ENCODE peak calls at places on chromosomes 2 and 18, in seven cellular contexts. I is HEK293T, L is WTC11, T is HCT116, V is H1, O is HepG2, X is GM12878. D is an unnamed sample.

GRCh38 chr2:47483191-47483590 is 80.2 kb downstream of the MSH2 start:
- DNase-seq in I (no peak), L (no peak), T (no peak), V (no peak), O (no peak), X (no peak), D (no peak)

GRCh38 chr18:59123588-59124369 is 15.9 kb upstream of the SEC11C start:
- DNase-seq in I (no peak), L (no peak), T (no peak), V (no peak), O (no peak), X (no peak), D (no peak)

GRCh38 chr2:152706477-152707020 is 10.7 kb downstream of the PRPF40A start:
- DNase-seq in I (no peak), L (no peak), T (no peak), V (no peak), O (no peak), X (no peak), D (no peak)

GRCh38 chr2:179701524-179702110 is 159.8 kb downstream of the ZNF385B start:
- DNase-seq in I (no peak), L (no peak), T (no peak), V (no peak), O (no peak), X (no peak), D (no peak)

GRCh38 chr2:173184031-173185004 is 108.7 kb downstream of the MAP3K20 start:
- DNase-seq in I (no peak), L (no peak), T (peak), V (no peak), O (no peak), X (no peak), D (peak)

GRCh38 chr2:96507957-96508520 is 2.9 kb upstream of the NEURL3 start:
- DNase-seq in I (peak), L (peak), T (peak), V (no peak), O (peak), X (no peak), D (peak)

GRCh38 chr18:13433685-13434084 is 215.1 kb downstream of the LDLRAD4 start:
- DNase-seq in I (no peak), L (no peak), T (no peak), V (no peak), O (no peak), X (no peak), D (no peak)

GRCh38 chr18:77557030-77557429 is 307.4 kb downstream of the GALR1 start:
- DNase-seq in I (no peak), L (peak), T (no peak), V (no peak), O (no peak), X (no peak), D (no peak)

GRCh38 chr2:96413067-96413722 is 77.6 kb downstream of the NCAPH start:
- DNase-seq in I (no peak), L (no peak), T (no peak), V (no peak), O (peak), X (no peak), D (no peak)

GRCh38 chr2:237665713-237666143 is 38.3 kb downstream of the LRRFIP1 start:
- DNase-seq in I (no peak), L (peak), T (no peak), V (no peak), O (peak), X (no peak), D (no peak)
- TF ChIP-seq SP1 in I (no peak), L (no peak), T (no peak), V (no peak), O (no peak), X (no peak), D (no peak)

GRCh38 chr2:219578811-219579210 is 6.7 kb downstream of the INHA start:
- DNase-seq in I (no peak), L (no peak), T (no peak), V (no peak), O (no peak), X (no peak), D (no peak)

GRCh38 chr2:219574509-219575311 is 2.6 kb downstream of the INHA start:
- DNase-seq in I (no peak), L (no peak), T (no peak), V (no peak), O (no peak), X (no peak), D (no peak)

GRCh38 chr2:219573166-219573565 is 1.1 kb downstream of the INHA start:
- DNase-seq in I (no peak), L (no peak), T (no peak), V (no peak), O (no peak), X (no peak), D (no peak)

GRCh38 chr2:219575566-219576504 is 3.7 kb downstream of the INHA start:
- DNase-seq in I (no peak), L (no peak), T (no peak), V (no peak), O (peak), X (no peak), D (peak)

DNA sequence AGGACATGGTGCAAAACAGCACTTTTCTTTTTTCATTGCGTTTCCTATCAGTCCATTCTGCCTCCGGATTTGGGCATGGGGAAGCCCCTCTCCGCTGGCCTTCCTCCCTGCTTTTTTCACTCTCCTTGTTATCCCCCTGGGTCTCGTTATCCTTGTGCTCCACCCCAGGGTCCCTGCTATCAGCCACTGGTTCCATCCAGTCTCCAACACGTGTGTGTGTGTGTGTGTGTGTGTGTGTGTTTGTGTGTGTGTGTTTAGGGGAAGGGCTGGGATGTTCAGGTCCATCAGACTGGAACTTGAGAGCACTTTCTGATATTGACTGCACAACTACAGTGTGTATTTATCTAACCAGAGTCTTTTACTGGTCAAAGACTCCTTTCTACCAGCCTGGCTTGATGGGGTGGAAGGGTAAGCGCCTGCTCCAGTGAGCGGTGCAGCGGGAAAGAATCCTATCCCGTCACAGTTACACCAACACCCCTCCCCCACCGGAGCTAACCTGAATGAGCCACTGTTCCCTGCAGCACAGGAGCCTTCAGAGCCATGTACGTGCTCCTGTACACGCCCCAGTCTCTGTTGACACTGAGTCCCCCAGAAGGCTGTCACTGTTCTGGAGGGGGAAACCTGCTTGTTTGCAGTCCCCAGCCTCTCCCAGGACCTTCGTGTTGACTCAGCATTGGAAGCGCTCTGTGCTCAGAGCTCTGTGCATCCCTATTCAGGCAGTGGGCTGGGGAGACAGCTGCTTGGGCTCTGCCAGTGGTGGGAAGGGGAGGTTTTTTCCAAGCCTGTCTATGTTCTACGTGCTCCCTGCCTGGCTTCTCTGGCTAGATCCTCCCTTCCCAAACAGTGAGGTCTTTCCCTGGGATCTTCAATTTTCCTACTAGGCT is 4.6 kb downstream of the INHA start:
- DNase-seq in I (peak), L (peak), T (no peak), V (no peak), O (peak), X (no peak), D (peak)
- TF ChIP-seq SP1 in I (no peak), L (no peak), T (no peak), V (peak), O (no peak), X (no peak), D (no peak)

DNA sequence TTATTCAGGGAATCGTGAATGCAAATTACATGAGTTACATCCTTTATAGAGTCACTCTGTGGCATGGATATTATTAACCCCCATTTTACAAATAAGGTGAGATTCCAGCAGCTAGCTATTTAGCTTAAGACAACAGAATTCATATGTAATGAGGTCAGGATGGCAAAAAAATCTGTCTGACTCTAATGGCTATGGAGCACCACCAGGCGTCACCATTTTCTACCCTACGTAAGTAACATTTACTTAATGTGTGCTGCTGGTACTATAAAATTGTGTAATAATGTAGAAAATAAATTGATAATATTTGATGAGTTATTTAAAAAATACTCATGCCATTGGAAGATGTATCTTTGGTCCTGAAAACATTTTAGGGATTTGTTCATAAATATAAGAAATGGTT is 2040.1 kb upstream of the LRRTM1 start:
- DNase-seq in I (no peak), L (no peak), T (no peak), V (peak), O (peak), X (no peak), D (no peak)
- TF ChIP-seq SP1 in I (no peak), L (no peak), T (no peak), V (no peak), O (no peak), X (no peak), D (no peak)

GRCh38 chr2:108325756-108326155 is 37.1 kb downstream of the SULT1C2 start:
- DNase-seq in I (no peak), L (no peak), T (no peak), V (no peak), O (no peak), X (no peak), D (no peak)
- TF ChIP-seq SP1 in I (no peak), L (no peak), T (no peak), V (no peak), O (no peak), X (no peak), D (no peak)

DNA sequence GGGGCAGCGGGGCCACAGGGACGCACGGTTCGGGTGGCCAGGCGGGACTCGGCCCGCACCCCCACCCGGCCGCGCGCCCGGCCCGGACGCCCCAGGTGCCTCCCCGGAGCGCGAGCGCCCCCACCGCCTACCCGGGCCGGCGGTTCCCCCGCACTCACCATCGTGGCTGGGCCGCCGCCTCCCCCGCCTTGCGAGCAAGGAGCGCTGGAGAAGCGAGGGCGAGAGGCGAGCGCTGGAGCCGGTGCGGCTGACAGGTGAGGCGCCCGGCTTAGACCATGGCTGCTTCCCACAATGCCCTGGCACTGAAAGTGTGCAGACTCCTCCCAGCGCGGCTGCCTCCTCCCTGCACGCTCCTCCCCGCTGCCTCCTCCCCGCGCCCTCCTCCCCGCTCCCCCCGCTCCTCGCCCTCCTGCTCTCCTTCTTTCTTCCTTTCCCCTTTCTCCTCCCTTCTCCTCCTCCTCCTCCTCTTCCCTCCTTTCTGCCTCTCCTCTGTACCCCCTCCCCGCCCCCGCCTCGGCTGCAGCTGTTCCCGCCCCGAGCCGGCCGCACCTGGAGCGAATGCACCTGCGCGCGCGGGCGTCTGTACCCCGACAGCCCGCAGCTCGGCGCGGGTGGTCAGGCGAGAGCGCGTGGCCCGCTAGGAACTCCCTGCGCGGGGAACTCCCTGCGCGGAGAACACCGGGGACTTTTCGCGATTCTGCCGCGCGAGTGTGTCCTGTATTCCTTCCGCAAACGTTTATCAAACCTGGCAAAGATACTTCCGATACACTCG is at the start of gene AP1S3:
- DNase-seq in I (peak), L (peak), T (peak), V (peak), O (peak), X (no peak), D (peak)
- TF ChIP-seq SP1 in I (no peak), L (peak), T (peak), V (no peak), O (no peak), X (peak), D (no peak)